ENCODE peak calls at places on chromosomes 3 and 15, in four cellular contexts. A, U, G and I are unnamed samples.

GRCh38 chr15:95169701-95170459 is 938.5 kb downstream of the MCTP2 start:
- DNase-seq in G (no peak), U (no peak), A (no peak), I (peak)

GRCh38 chr3:85427467-85427866 is 468.7 kb downstream of the CADM2 start:
- DNase-seq in U (no peak), A (no peak), G (no peak), I (no peak)

GRCh38 chr3:99515891-99516290 is 122.5 kb upstream of the COL8A1 start:
- DNase-seq in U (no peak), A (no peak), G (no peak), I (no peak)

GRCh38 chr3:45773714-45774449 is 22.5 kb downstream of the SLC6A20 start:
- DNase-seq in G (no peak), U (no peak), A (no peak), I (no peak)

GRCh38 chr3:851098-851790 is 241.6 kb upstream of the CNTN6 start:
- DNase-seq in U (no peak), A (no peak), G (no peak), I (no peak)

GRCh38 chr3:52892625-52893311 is 4.6 kb downstream of the STIMATE start:
- DNase-seq in A (peak), G (no peak), U (no peak), I (no peak)

GRCh38 chr3:15918988-15919387 is 121.2 kb upstream of the ANKRD28 start:
- DNase-seq in A (no peak), U (no peak), G (no peak), I (no peak)

GRCh38 chr3:62870321-62870720 is 4.9 kb downstream of the CADPS start:
- DNase-seq in U (no peak), A (no peak), G (no peak), I (no peak)

GRCh38 chr3:189490749-189491148 is 140.4 kb upstream of the TP63 start:
- DNase-seq in G (no peak), A (no peak), U (no peak), I (no peak)

GRCh38 chr3:113312416-113312815 is 101.1 kb downstream of the BOC start:
- DNase-seq in A (no peak), G (peak), U (no peak), I (no peak)

GRCh38 chr15:75887178-75887577 is 16.5 kb upstream of the FBXO22 start:
- DNase-seq in A (no peak), U (peak), G (no peak), I (no peak)

GRCh38 chr3:33658971-33659848 is 58.8 kb downstream of the CLASP2 start:
- DNase-seq in U (peak), A (peak), G (peak), I (peak)

GRCh38 chr15:90184786-90185704 is 16.1 kb upstream of the SEMA4B start:
- DNase-seq in U (peak), A (no peak), G (peak), I (peak)

GRCh38 chr3:5275529-5275928 is 88.0 kb downstream of the EDEM1 start:
- DNase-seq in G (no peak), U (no peak), A (no peak), I (no peak)

GRCh38 chr3:174439621-174440349 is 419.3 kb upstream of the NAALADL2 start:
- DNase-seq in G (no peak), U (peak), A (no peak), I (peak)

GRCh38 chr3:47605646-47606045 is 27.0 kb upstream of the CSPG5 start:
- DNase-seq in G (no peak), A (no peak), U (no peak), I (no peak)

GRCh38 chr3:126147932-126148683 is 32.3 kb downstream of the ALDH1L1 start:
- DNase-seq in U (no peak), A (no peak), G (peak), I (no peak)

GRCh38 chr15:70356919-70357318 is 259.2 kb upstream of the TLE3 start:
- DNase-seq in A (no peak), G (no peak), U (no peak), I (no peak)

GRCh38 chr3:193347507-193348501 is 30.7 kb downstream of the ATP13A5 start:
- DNase-seq in A (no peak), G (peak), U (no peak), I (no peak)

GRCh38 chr15:83516935-83517334 is 69.8 kb downstream of the SH3GL3 start:
- DNase-seq in U (no peak), G (no peak), A (no peak), I (no peak)

GRCh38 chr15:72006382-72006781 is 111.6 kb downstream of the MYO9A start:
- DNase-seq in A (no peak), U (no peak), G (no peak), I (no peak)

GRCh38 chr3:189383630-189384029 is 211.9 kb downstream of the TPRG1 start:
- DNase-seq in G (no peak), U (no peak), A (no peak), I (no peak)

GRCh38 chr3:111667621-111668239 is 72.6 kb upstream of the ZBED2 start:
- DNase-seq in A (peak), G (no peak), U (no peak), I (no peak)

GRCh38 chr3:16329036-16329791 is 64.2 kb downstream of the OXNAD1 start:
- DNase-seq in G (no peak), A (no peak), U (no peak), I (no peak)

GRCh38 chr15:57017024-57017423 is 98.6 kb downstream of the TCF12 start:
- DNase-seq in G (no peak), A (no peak), U (peak), I (peak)

GRCh38 chr3:138381413-138381901 is 33.1 kb downstream of the MRAS start:
- DNase-seq in G (no peak), A (no peak), U (no peak), I (no peak)

GRCh38 chr3:161349529-161350278 is 21.6 kb downstream of the SPTSSB start:
- DNase-seq in A (no peak), G (no peak), U (peak), I (no peak)

DNA sequence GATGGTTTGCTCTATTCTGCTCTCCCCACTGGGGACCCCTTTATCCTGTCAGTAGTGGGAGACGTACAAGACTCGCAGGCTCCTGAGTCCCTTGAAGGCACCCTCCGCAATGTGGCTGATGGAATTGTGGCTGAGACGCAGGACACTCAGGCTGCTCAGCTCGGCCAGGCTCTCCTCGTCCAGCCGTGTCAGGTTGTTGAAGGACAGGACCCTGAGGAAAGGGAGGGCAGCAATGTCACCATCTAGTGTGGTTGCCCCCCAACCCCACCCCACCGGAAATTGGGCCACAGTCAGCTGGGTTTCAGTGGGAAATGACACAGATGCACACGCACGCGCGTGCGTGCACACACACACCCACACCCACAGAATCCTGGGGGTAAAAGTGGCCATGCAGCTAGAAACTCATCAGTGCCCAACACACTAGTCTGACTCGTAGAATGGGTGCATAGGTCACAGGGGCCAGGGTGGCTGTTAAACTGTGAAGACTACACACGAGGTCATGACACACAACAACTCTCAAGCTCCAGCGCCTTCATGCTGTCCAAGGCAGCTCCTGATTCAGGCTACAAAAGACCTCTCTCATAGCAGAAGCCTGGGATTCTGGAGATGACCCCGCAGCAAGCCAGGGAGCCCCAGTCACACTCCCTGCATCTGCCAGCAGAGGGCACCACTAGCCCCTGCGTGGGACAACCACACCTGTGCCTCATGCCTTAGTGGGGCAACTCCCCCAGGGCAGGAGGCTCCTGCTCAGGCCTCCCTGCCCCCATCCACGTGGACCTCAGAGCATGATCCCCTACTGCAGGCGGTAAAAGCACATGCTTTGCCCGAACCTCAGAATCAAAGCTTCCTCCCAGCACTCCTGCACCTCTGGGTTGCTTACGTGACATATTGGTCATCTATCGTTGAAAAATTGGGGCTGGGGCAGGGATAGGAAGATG is 93.3 kb downstream of the LRIG1 start:
- DNase-seq in U (peak), A (no peak), G (peak), I (peak)
- TF ChIP-seq CREM in U (no peak), A (no peak), G (peak), I (no peak)

GRCh38 chr3:10283638-10284037 is 9.1 kb downstream of the GHRL start:
- DNase-seq in A (no peak), U (no peak), G (no peak), I (no peak)
- TF ChIP-seq CREM in A (no peak), U (no peak), G (no peak), I (no peak)

DNA sequence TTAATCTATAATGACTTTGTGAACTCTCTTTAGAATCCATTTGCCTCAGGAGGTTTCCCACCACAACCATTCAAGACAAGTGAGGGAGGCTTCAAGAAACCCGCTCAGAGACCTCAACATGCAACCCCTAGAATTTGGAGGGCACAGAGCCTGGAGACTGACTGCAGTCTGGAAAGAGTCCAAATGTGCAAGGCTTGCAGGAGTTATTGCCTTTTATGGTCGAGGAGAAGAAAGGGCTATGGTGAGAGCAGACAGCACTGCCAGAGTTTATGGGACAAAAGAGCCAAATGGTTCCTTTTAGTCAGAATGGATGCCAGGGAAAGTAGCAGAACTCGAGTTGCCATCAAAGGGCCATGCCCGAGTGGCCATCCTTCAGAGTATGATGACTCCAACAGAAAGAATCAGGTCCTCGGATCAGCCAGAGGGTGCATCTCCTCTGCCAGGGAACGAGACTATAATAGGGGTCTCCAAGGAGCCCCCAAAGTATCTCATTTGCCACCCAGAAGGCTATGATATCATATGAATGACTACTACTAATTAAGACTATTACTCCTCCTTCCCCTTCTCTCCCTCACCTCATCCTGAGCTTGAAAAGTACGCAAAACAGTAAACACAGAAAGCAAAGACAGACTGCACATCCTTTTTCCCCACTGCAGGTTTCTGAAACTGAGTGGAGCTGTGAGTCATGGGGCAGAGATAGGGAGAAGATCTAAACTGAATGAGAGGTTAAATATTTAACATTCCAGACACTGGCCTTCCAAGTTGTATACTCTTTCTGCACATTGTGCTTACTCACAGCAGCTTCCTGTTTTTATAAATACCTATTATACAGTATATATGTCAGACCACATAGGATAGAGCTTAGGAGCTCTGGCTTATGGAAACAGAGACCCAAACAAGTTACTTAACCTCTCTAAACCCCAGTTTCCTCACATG is 33.9 kb upstream of the TMCO5A start:
- DNase-seq in G (no peak), A (no peak), U (no peak), I (no peak)
- TF ChIP-seq CREM in G (no peak), A (no peak), U (no peak), I (no peak)

GRCh38 chr15:38275951-38276350 is 23.3 kb downstream of the SPRED1 start:
- DNase-seq in A (no peak), G (no peak), U (no peak), I (no peak)

GRCh38 chr15:38271895-38272294 is 19.3 kb downstream of the SPRED1 start:
- DNase-seq in U (no peak), A (no peak), G (no peak), I (no peak)

DNA sequence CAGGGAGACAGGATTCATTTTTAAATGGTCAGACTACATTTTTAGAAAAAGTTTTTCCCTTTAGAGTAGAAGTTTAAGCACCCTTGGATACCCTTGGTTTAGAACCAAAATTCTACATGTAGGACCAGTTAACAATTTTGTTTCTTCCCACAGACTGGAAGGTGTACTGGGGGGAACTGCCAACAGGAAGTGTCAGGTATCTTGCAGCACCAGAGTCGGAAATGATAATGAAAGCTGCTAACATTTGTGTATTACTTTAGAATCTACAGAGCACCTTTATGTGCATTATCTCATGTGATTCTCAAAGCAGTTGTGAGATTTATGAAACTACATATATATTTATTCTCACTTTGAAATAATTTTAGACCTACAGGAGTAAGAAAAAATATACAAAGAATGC is 21.5 kb downstream of the SPRED1 start:
- DNase-seq in U (no peak), A (no peak), G (no peak), I (no peak)
- TF ChIP-seq CREM in U (no peak), A (no peak), G (no peak), I (no peak)